ENCODE peak calls at places on chromosomes 11 and 22, in four cellular contexts. I is astrocyte, M is Caco-2, V is fibroblast of mammary gland. C is an unnamed sample.

GRCh38 chr22:39439170-39439569 is 17.6 kb upstream of the MGAT3 start:
- DNase-seq in I (peak; percentile 48), M (no peak), V (peak; percentile 67), C (peak; percentile 38)

GRCh38 chr11:116073854-116074837 is 569.9 kb upstream of the CADM1 start:
- DNase-seq in I (peak; percentile 65), M (peak; percentile 77), V (no peak), C (no peak)

GRCh38 chr11:78066471-78066870 is 2.8 kb downstream of the THRSP start:
- DNase-seq in I (no peak), M (no peak), V (no peak), C (no peak)

GRCh38 chr11:108494182-108494581 is 4.0 kb downstream of the POGLUT3 start:
- DNase-seq in I (no peak), M (no peak), V (no peak), C (no peak)

GRCh38 chr22:29030618-29031235 is 30.9 kb downstream of the C22orf31 start:
- DNase-seq in I (peak; percentile 87), M (no peak), V (peak; percentile 87), C (peak; percentile 59)

GRCh38 chr22:17347724-17348123 is 21.5 kb upstream of the CECR2 start:
- DNase-seq in I (no peak), M (no peak), V (no peak), C (no peak)

GRCh38 chr11:68181719-68182451 is 31.2 kb downstream of the KMT5B start:
- DNase-seq in I (peak; percentile 3), M (no peak), V (no peak), C (peak; percentile 18)

GRCh38 chr11:111086058-111086457 is 159.5 kb upstream of the POU2AF2 start:
- DNase-seq in I (no peak), M (no peak), V (no peak), C (no peak)

GRCh38 chr22:49964136-49964492 is 3.5 kb downstream of the PIM3 start:
- DNase-seq in I (no peak), M (no peak), V (no peak), C (no peak)
- H3K4me3 ChIP-seq in I (no peak overlapping the region), M (no peak overlapping the region), V (no peak overlapping the region), C (no peak overlapping the region)

GRCh38 chr22:50250249-50250554 is 863 bp downstream of the HDAC10 start:
- DNase-seq in I (no peak), M (no peak), V (no peak), C (no peak)
- H3K4me3 ChIP-seq in I (peak overlapping the region; percentile 75), M (peak overlapping the region; percentile 99), V (peak overlapping the region; percentile 66), C (peak overlapping the region; percentile 80)

GRCh38 chr11:44387825-44388224 is 77.9 kb upstream of the ALX4 start:
- DNase-seq in I (no peak), M (no peak), V (no peak), C (no peak)

GRCh38 chr11:44389963-44390605 is 80.1 kb upstream of the ALX4 start:
- DNase-seq in I (no peak), M (peak; percentile 11), V (no peak), C (no peak)

GRCh38 chr11:44383246-44383645 is 73.3 kb upstream of the ALX4 start:
- DNase-seq in I (no peak), M (no peak), V (no peak), C (no peak)

GRCh38 chr11:44387415-44387814 is 77.5 kb upstream of the ALX4 start:
- DNase-seq in I (no peak), M (no peak), V (no peak), C (no peak)

DNA sequence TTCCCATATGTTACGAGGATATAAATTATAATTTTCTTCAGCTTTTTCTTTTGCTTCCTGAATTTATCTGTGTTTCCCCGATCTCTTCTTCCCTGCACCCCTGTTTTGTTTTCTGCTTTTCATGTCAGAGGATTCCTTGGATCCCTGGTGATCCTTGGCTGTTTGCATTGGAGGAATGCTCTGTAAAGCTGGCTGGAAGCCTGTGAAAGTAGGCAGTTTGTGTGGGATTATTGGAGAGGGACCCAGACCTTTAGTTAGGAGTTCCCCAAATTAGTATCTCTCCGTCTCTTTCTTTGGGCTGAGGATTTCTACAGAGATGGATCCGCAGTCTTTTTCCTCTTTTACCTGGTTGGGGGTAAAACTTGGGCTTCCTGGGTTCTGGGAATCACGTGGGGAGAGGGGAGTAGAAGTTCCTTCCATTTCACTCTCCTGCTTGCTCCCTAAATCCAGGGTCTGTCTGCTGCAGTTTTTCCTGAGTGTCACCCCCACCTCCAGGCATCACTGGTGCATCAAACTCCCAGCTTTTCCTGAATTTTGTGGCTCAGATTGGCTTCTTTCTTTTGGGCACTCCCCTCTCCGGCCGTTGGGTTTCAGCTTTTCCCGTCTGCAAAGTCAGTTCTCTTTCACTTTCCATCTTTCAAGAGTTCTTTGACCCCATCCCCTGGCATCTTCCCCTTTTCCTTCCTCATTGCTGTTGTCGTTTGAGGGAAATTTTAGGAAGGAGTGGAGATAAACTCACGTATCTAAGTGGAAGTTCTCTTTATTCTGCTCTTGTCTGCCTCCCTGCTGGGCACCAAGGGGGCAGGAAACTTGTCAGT is 79.1 kb upstream of the ALX4 start:
- DNase-seq in I (no peak), M (peak; percentile 4), V (no peak), C (no peak)
- H3K4me3 ChIP-seq in I (no peak overlapping the region), M (no peak overlapping the region), V (no peak overlapping the region), C (no peak overlapping the region)

DNA sequence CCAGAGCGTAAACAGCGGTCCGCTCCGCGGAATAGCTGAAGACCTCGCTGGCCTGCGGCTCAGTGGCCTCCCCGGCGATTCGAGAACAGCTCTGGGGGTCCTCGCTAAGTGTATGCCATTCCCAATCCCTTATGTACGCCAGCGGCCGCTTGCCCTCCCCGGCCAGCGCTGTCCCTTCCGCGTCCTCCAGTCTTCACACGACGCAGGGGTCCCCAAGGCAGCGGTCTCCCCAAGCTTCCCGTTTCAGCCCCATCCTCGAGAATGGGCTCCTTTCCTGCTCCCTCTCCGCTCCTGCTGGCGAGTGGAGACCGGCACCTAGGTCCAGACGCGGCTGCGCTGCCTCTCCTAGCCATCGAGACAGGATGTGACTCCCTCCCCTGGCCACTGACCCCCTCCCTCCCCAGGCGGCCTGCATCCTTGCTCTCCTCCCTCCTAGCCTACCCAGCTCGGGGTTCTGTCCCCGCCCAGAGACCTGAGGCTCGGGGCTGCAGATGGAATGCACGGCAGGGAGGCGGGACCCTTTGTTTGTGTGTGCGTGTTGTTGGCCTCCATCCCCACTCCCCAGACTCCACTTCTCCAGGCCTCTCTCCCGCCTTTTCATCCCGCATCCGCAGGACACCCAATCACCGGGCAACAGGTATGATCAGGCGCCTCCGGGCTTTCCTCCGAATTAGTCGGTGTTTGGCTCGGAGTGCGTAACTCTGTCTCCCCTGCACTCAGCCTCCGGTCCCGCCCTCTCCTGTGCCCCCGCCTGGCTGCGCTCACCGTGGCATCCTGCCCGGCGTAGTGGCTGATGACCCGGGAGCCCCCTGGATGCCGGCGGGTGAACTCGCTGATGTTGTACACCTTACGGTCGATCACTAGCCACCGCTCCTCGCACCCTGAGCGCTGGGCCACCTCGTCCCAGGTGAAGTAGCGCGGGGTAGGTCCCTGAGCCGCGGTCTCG is 740 bp downstream of the FADS1 start:
- DNase-seq in I (peak; percentile 59), M (peak; percentile 81), V (peak; percentile 73), C (peak; percentile 56)
- H3K4me3 ChIP-seq in I (peak overlapping the region; percentile 69), M (peak overlapping the region; percentile 85), V (peak overlapping the region; percentile 83), C (peak overlapping the region; percentile 92)

DNA sequence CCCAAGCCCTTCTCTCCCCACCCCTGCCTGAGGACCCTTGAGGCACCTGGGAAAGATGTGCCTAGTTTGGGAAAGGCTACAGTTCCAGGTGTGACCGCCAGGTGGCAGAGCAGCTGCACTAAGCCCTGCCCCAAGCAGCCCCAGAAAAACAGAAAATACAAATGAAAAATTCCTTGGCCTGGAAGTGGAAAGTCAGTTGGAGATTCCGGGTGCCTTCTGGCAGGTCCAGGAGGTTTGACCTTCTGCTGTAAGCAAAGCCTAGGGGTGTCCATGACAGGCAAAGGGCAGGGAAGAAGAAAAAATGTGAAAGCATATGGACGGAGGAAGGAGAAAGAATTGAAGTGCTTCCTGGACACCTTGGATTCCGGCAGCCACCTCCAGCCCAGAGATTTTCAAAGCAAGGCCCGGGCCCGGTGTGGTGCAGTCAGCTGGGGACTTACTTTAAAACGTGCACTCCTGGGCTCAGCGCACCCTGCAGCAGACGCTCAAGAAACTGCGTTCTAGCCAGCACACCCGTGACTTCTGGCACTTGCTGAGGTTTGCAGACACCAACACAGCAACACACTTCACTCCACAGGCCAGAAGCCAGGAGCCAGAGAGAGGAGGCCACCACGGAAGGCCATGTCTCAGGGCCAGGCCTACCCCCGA is 37.3 kb upstream of the SLC22A12 start:
- DNase-seq in I (peak; percentile 5), M (no peak), V (peak; percentile 61), C (peak; percentile 46)
- H3K4me3 ChIP-seq in I (no peak overlapping the region), M (no peak overlapping the region), V (no peak overlapping the region), C (no peak overlapping the region)

GRCh38 chr11:45805305-45806071 is 539 bp downstream of the SLC35C1 start:
- DNase-seq in I (peak; percentile 80), M (peak; percentile 89), V (peak; percentile 69), C (peak; percentile 78)

GRCh38 chr11:45806937-45807791 is 2.2 kb downstream of the SLC35C1 start:
- DNase-seq in I (no peak), M (no peak), V (no peak), C (no peak)

GRCh38 chr11:45806072-45806933 is 1.4 kb downstream of the SLC35C1 start:
- DNase-seq in I (no peak), M (no peak), V (no peak), C (no peak)

GRCh38 chr11:45809456-45810395 is 4.8 kb downstream of the SLC35C1 start:
- DNase-seq in I (no peak), M (no peak), V (peak; percentile 29), C (no peak)

DNA sequence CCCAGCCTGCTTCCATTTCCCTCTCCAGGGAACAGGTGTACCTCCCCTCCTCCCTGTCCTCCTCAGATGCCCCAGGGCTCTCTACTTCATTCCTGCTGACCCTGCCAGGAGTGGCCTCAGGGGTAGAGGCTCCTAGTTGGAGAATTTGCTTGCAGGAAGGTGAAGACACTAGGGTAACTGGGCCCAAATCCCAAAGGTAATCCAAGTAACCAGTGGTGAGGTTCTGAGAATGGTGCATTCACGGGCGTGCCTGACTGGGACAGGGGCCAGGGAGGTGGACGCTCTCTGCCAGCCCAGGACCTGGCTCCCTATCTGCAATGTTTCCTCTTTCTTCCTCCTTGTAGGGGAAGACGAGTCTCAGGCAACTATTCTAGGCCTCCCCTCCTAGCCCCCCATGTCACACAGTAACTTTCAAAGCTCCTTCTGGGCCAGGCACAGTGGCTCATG is 2.9 kb downstream of the SLC35C1 start:
- DNase-seq in I (no peak), M (no peak), V (no peak), C (no peak)
- H3K4me3 ChIP-seq in I (no peak overlapping the region), M (no peak overlapping the region), V (peak overlapping the region; percentile 6), C (peak overlapping the region; percentile 90)